ENCODE peak calls at places on chromosomes 5 and 9, in eight cellular contexts. Q, L, X, H, O, N, D and V are unnamed samples.

GRCh38 chr5:179163236-179164155 is 103.3 kb downstream of the ZNF354C start:
- DNase-seq in Q (no peak), H (no peak), L (no peak), D (no peak), O (no peak), N (no peak), X (no peak), V (no peak)

GRCh38 chr5:41929035-41929434 is 4.0 kb downstream of the FBXO4 start:
- DNase-seq in H (no peak), N (no peak), O (no peak), L (no peak), X (no peak), D (no peak), Q (no peak), V (no peak)

GRCh38 chr9:18857769-18858168 is 175.2 kb downstream of the SAXO1 start:
- DNase-seq in N (peak; percentile 18), D (no peak), H (peak; percentile 6), L (no peak), Q (peak; percentile 70), X (peak; percentile 80), O (no peak), V (peak; percentile 89)

GRCh38 chr9:91187965-91188344 is 173.8 kb downstream of the AUH start:
- DNase-seq in Q (peak; percentile 92), O (no peak), X (peak; percentile 82), L (no peak), N (peak; percentile 87), H (no peak), D (no peak), V (peak; percentile 75)

GRCh38 chr9:127035423-127035822 is 87.0 kb downstream of the ANGPTL2 start:
- DNase-seq in D (peak; percentile 28), Q (peak; percentile 79), O (no peak), H (no peak), L (peak; percentile 91), X (peak; percentile 17), N (no peak), V (peak; percentile 73)

GRCh38 chr9:127112056-127112455 is 10.4 kb downstream of the ANGPTL2 start:
- DNase-seq in L (peak; percentile 73), H (peak; percentile 30), N (no peak), O (no peak), Q (peak; percentile 23), X (no peak), D (no peak), V (no peak)

GRCh38 chr5:174599992-174600391 is 124.4 kb upstream of the MSX2 start:
- DNase-seq in Q (no peak), L (no peak), N (no peak), D (no peak), O (no peak), H (no peak), X (no peak), V (no peak)

GRCh38 chr5:177446184-177447065 is at the start of gene PRR7:
- DNase-seq in L (peak; percentile 55), Q (peak; percentile 39), H (peak; percentile 67), O (peak; percentile 75), D (peak; percentile 74), N (peak; percentile 62), X (peak; percentile 64), V (peak; percentile 55)

GRCh38 chr5:159067201-159067600 is 32.5 kb downstream of the EBF1 start:
- DNase-seq in H (no peak), D (no peak), L (no peak), O (no peak), Q (no peak), X (no peak), N (no peak), V (no peak)

GRCh38 chr5:159405611-159406031 is 75.3 kb upstream of the IL12B start:
- DNase-seq in X (no peak), H (no peak), D (no peak), L (no peak), Q (no peak), O (no peak), N (no peak), V (no peak)

GRCh38 chr5:61290815-61291214 is 41.2 kb upstream of the ZSWIM6 start:
- DNase-seq in O (no peak), L (no peak), N (peak; percentile 52), X (no peak), Q (peak; percentile 69), D (peak; percentile 82), H (peak; percentile 47), V (no peak)

GRCh38 chr5:111254613-111255012 is 30.4 kb downstream of the CAMK4 start:
- DNase-seq in Q (peak; percentile 8), H (no peak), D (no peak), X (peak; percentile 40), O (peak; percentile 58), L (no peak), N (peak; percentile 21), V (peak; percentile 38)

GRCh38 chr5:33313150-33313549 is 127.6 kb upstream of the TARS1 start:
- DNase-seq in Q (peak; percentile 99), L (no peak), O (no peak), N (peak; percentile 97), H (peak; percentile 100), X (peak; percentile 90), D (no peak), V (peak; percentile 87)

GRCh38 chr9:127519301-127520166 is 68.2 kb downstream of the LRSAM1 start:
- DNase-seq in O (no peak), N (peak; percentile 98), D (no peak), Q (peak; percentile 96), H (peak; percentile 88), L (no peak), X (peak; percentile 98), V (peak; percentile 98)

GRCh38 chr5:110588241-110588962 is 138.1 kb downstream of the TMEM232 start:
- DNase-seq in O (no peak), Q (no peak), D (no peak), N (no peak), X (no peak), H (no peak), L (no peak), V (no peak)

GRCh38 chr5:72478276-72478675 is 28.9 kb downstream of the ZNF366 start:
- DNase-seq in X (no peak), H (peak; percentile 39), O (no peak), N (no peak), Q (no peak), L (no peak), D (no peak), V (no peak)

GRCh38 chr5:73783823-73784222 is 157.8 kb downstream of the ARHGEF28 start:
- DNase-seq in X (peak; percentile 53), D (no peak), N (peak; percentile 29), O (no peak), H (peak; percentile 37), Q (peak; percentile 51), L (no peak), V (peak; percentile 66)

GRCh38 chr5:128613111-128613510 is 75.1 kb upstream of the FBN2 start:
- DNase-seq in X (no peak), O (no peak), L (no peak), H (peak; percentile 31), N (no peak), Q (no peak), D (peak; percentile 47), V (no peak)

GRCh38 chr5:105448251-105448650 is 1885.7 kb upstream of the NUDT12 start:
- DNase-seq in L (no peak), H (no peak), O (no peak), Q (no peak), X (no peak), D (no peak), N (no peak), V (no peak)

GRCh38 chr9:105341784-105342183 is 97.3 kb downstream of the SLC44A1 start:
- DNase-seq in L (no peak), X (peak; percentile 56), D (no peak), N (peak; percentile 14), Q (peak; percentile 66), O (no peak), H (no peak), V (peak; percentile 70)

GRCh38 chr9:34555435-34556230 is 32.8 kb upstream of the ENHO start:
- DNase-seq in Q (no peak), X (no peak), H (no peak), D (no peak), L (no peak), O (no peak), N (no peak), V (no peak)

GRCh38 chr5:147658293-147658932 is 124.1 kb downstream of the JAKMIP2 start:
- DNase-seq in H (no peak), L (no peak), Q (no peak), N (peak; percentile 25), X (no peak), O (no peak), D (no peak), V (no peak)

GRCh38 chr5:160438316-160439204 is 16.9 kb downstream of the PTTG1 start:
- DNase-seq in X (peak; percentile 60), O (peak; percentile 52), N (peak; percentile 44), L (no peak), D (peak; percentile 65), Q (peak; percentile 79), H (peak; percentile 73), V (peak; percentile 87)

GRCh38 chr5:94433393-94434149 is 184.8 kb downstream of the KIAA0825 start:
- DNase-seq in X (peak; percentile 64), D (peak; percentile 63), N (peak; percentile 34), L (no peak), O (no peak), Q (peak; percentile 67), H (peak; percentile 73), V (peak; percentile 97)

DNA sequence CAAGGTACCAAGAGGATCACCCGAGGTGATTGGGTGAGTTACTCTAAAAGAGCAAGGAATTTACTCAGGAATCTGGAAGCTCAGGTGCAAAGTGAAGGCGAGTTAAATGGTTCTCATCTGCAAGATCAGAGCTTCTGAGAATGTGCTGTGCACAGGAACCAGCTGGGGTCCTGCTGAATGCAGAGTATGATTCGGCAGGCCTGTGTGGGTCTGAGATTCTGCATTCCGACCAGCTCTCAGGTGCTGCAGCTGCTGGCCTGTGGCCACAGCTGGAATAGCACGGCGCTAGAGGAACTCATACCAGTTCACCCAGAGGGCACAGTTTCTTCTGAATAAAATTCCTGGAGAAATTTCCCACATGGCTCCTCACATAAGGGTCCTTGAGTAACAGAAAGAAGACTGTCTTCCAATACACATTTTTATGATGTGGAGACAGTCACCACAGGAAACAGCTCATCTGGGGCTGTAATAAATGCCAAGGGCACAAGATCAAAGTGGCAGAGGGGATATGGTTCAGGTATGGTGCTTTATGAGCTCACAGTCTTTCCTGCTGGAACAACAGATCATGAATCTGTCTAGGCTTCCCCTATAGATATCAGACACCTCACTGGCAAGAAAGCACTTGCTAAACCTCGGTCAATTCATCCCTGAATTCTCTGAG is 83.9 kb downstream of the PTPN3 start:
- DNase-seq in D (no peak), O (no peak), N (no peak), X (no peak), H (no peak), Q (no peak), L (no peak), V (no peak)
- TF ChIP-seq CTCF in D (no peak), O (no peak), N (no peak), X (no peak), H (no peak), Q (no peak), L (no peak), V (no peak)

GRCh38 chr5:52818360-52818759 is 30.6 kb downstream of the ITGA1 start:
- DNase-seq in D (no peak), L (no peak), Q (no peak), X (no peak), N (no peak), O (no peak), H (no peak), V (no peak)
- H3K4me3 ChIP-seq in D (no peak overlapping the region), L (no peak overlapping the region), Q (no peak overlapping the region), X (no peak overlapping the region), N (no peak overlapping the region), O (no peak overlapping the region), H (no peak overlapping the region), V (no peak overlapping the region)

GRCh38 chr5:51961154-51961562 is 577.9 kb downstream of the ISL1 start:
- DNase-seq in O (no peak), Q (no peak), N (no peak), D (no peak), H (no peak), L (no peak), X (no peak), V (no peak)
- TF ChIP-seq CTCF in O (no peak), Q (no peak), N (no peak), D (no peak), H (no peak), L (no peak), X (no peak), V (no peak)

GRCh38 chr9:21974542-21975409 is 19.4 kb downstream of the CDKN2A start:
- DNase-seq in X (peak; percentile 57), N (peak; percentile 56), H (peak; percentile 69), D (peak; percentile 55), L (peak; percentile 18), Q (no peak), O (peak; percentile 27), V (peak; percentile 70)
- H3K4me3 ChIP-seq in X (peak overlapping the region; percentile 75), N (peak overlapping the region; percentile 75), H (peak overlapping the region; percentile 53), D (peak overlapping the region; percentile 33), L (peak overlapping the region; percentile 19), Q (peak overlapping the region; percentile 68), O (peak overlapping the region; percentile 25), V (peak overlapping the region; percentile 67)